ENCODE peak calls at places on chromosomes 3 and 15, in seven cellular contexts. U is amniotic stem cell; F is NB4; C is NCI-H1436; O is putamen; G is iris pigment epithelial cell; A is effector memory CD8-positive, alpha-beta T cell. K is an unnamed sample.

GRCh38 chr15:64216161-64216560 is 53.3 kb upstream of the PPIB start:
- DNase-seq in U (no peak), F (no peak), C (no peak), O (no peak), G (no peak), A (no peak), K (no peak)

GRCh38 chr3:53506110-53506762 is 11.8 kb downstream of the CACNA1D start:
- DNase-seq in U (no peak), F (no peak), C (no peak), O (no peak), G (no peak), A (no peak), K (no peak)

GRCh38 chr3:13634615-13635014 is 85.7 kb downstream of the FBLN2 start:
- DNase-seq in U (no peak), F (no peak), C (no peak), O (no peak), G (no peak), A (no peak), K (no peak)

GRCh38 chr3:116253511-116253910 is 191.8 kb downstream of the LSAMP start:
- DNase-seq in U (no peak), F (no peak), C (no peak), O (no peak), G (peak; percentile 15), A (no peak), K (no peak)

GRCh38 chr15:67175643-67176071 is 78.8 kb downstream of the AAGAB start:
- DNase-seq in U (no peak), F (peak; percentile 91), C (no peak), O (no peak), G (peak; percentile 91), A (peak; percentile 6), K (no peak)

GRCh38 chr3:161415506-161416231 is 44.4 kb upstream of the SPTSSB start:
- DNase-seq in U (peak; percentile 76), F (no peak), C (no peak), O (peak; percentile 5), G (peak; percentile 90), A (no peak), K (peak; percentile 46)

GRCh38 chr3:100063929-100064461 is 50.3 kb downstream of the FILIP1L start:
- DNase-seq in U (no peak), F (no peak), C (no peak), O (no peak), G (peak; percentile 85), A (no peak), K (no peak)

GRCh38 chr15:70235347-70235746 is 137.6 kb upstream of the TLE3 start:
- DNase-seq in U (no peak), F (no peak), C (no peak), O (no peak), G (no peak), A (no peak), K (peak; percentile 44)

GRCh38 chr15:99187886-99188285 is 61.5 kb downstream of the TTC23 start:
- DNase-seq in U (no peak), F (no peak), C (no peak), O (no peak), G (no peak), A (no peak), K (no peak)

GRCh38 chr15:28020644-28021043 is 78.5 kb downstream of the OCA2 start:
- DNase-seq in U (no peak), F (no peak), C (no peak), O (no peak), G (no peak), A (no peak), K (no peak)

GRCh38 chr15:50187525-50187924 is 5.5 kb downstream of the SLC27A2 start:
- DNase-seq in U (no peak), F (no peak), C (no peak), O (no peak), G (no peak), A (no peak), K (no peak)

GRCh38 chr3:156010829-156011228 is 109.5 kb upstream of the KCNAB1 start:
- DNase-seq in U (no peak), F (peak; percentile 28), C (no peak), O (peak; percentile 32), G (no peak), A (no peak), K (no peak)

GRCh38 chr3:179016979-179017670 is 54.5 kb downstream of the ZMAT3 start:
- DNase-seq in U (no peak), F (no peak), C (no peak), O (no peak), G (no peak), A (no peak), K (no peak)

GRCh38 chr3:193711523-193711963 is 118.5 kb downstream of the OPA1 start:
- DNase-seq in U (no peak), F (no peak), C (no peak), O (no peak), G (no peak), A (no peak), K (no peak)

GRCh38 chr3:61858054-61858453 is 296.7 kb downstream of the PTPRG start:
- DNase-seq in U (no peak), F (peak; percentile 1), C (no peak), O (no peak), G (peak; percentile 58), A (no peak), K (peak; percentile 34)

GRCh38 chr3:117526485-117527079 is 817.0 kb downstream of the TUSC7 start:
- DNase-seq in U (peak; percentile 33), F (peak; percentile 27), C (peak; percentile 30), O (peak; percentile 57), G (peak; percentile 37), A (no peak), K (peak; percentile 42)